ENCODE peak calls at places on chromosomes 2 and 18, in ten cellular contexts. U is IMR-90, Y is neural progenitor cell, M is tibial nerve, V is progenitor cell of endocrine pancreas, H is OCI-LY7, K is AG04449, R is hepatocyte, P is psoas muscle, B is H9. J is an unnamed sample.

GRCh38 chr2:63827749-63828148 is 13.9 kb upstream of the UGP2 start:
- DNase-seq in U (peak), Y (no peak), M (no peak), V (no peak), H (no peak), K (no peak), R (peak), P (no peak), B (no peak), J (no peak)

GRCh38 chr18:51537487-51537886 is 340.0 kb upstream of the MEX3C start:
- DNase-seq in U (no peak), Y (peak), M (no peak), V (no peak), H (peak), K (no peak), R (peak), P (no peak), B (peak), J (no peak)

GRCh38 chr18:49006641-49007136 is 55.9 kb upstream of the SMAD7 start:
- DNase-seq in U (no peak), Y (no peak), M (no peak), V (no peak), H (no peak), K (no peak), R (no peak), P (peak), B (no peak), J (no peak)

GRCh38 chr18:26977791-26978190 is 112.3 kb upstream of the AQP4 start:
- DNase-seq in U (no peak), Y (no peak), M (no peak), V (no peak), H (peak), K (no peak), R (no peak), P (no peak), B (no peak), J (no peak)

GRCh38 chr2:112995346-112995920 is 9.8 kb upstream of the IL36A start:
- DNase-seq in U (no peak), Y (no peak), M (no peak), V (no peak), H (no peak), K (no peak), R (no peak), P (no peak), B (no peak), J (no peak)

GRCh38 chr18:923144-923543 is 18.5 kb downstream of the ADCYAP1 start:
- DNase-seq in U (no peak), Y (no peak), M (no peak), V (no peak), H (no peak), K (no peak), R (no peak), P (no peak), B (no peak), J (no peak)

GRCh38 chr2:64838817-64839216 is 150.4 kb upstream of the SLC1A4 start:
- DNase-seq in U (peak), Y (no peak), M (no peak), V (no peak), H (no peak), K (peak), R (no peak), P (no peak), B (no peak), J (no peak)

GRCh38 chr2:641501-642430 is 35.4 kb downstream of the TMEM18 start:
- DNase-seq in U (no peak), Y (no peak), M (peak), V (no peak), H (no peak), K (no peak), R (no peak), P (no peak), B (peak), J (peak)

GRCh38 chr2:164600763-164601162 is 20.5 kb downstream of the GRB14 start:
- DNase-seq in U (no peak), Y (no peak), M (no peak), V (no peak), H (no peak), K (no peak), R (no peak), P (no peak), B (no peak), J (no peak)

GRCh38 chr2:170122883-170123547 is 54.9 kb upstream of the MYO3B start:
- DNase-seq in U (peak), Y (no peak), M (no peak), V (no peak), H (no peak), K (no peak), R (no peak), P (no peak), B (no peak), J (no peak)

GRCh38 chr2:191314697-191315364 is 69.6 kb downstream of the MYO1B start:
- DNase-seq in U (no peak), Y (no peak), M (no peak), V (no peak), H (no peak), K (no peak), R (no peak), P (no peak), B (no peak), J (no peak)

GRCh38 chr2:174959787-174960186 is 45.4 kb downstream of the CHN1 start:
- DNase-seq in U (no peak), Y (no peak), M (no peak), V (no peak), H (no peak), K (no peak), R (no peak), P (no peak), B (no peak), J (no peak)

GRCh38 chr2:44716131-44716530 is 225.4 kb upstream of the SIX3 start:
- DNase-seq in U (no peak), Y (no peak), M (no peak), V (no peak), H (no peak), K (no peak), R (no peak), P (no peak), B (no peak), J (no peak)

GRCh38 chr2:136234261-136234660 is 116.3 kb upstream of the CXCR4 start:
- DNase-seq in U (no peak), Y (no peak), M (no peak), V (no peak), H (no peak), K (no peak), R (no peak), P (no peak), B (no peak), J (no peak)

GRCh38 chr2:157261199-157261782 is 3.8 kb downstream of the GALNT5 start:
- DNase-seq in U (peak), Y (no peak), M (peak), V (no peak), H (no peak), K (no peak), R (peak), P (no peak), B (no peak), J (no peak)

GRCh38 chr2:217263796-217264195 is 403.9 kb upstream of the TNP1 start:
- DNase-seq in U (no peak), Y (no peak), M (no peak), V (no peak), H (no peak), K (no peak), R (no peak), P (no peak), B (no peak), J (no peak)

GRCh38 chr18:41131050-41131449 is 824.0 kb upstream of the PIK3C3 start:
- DNase-seq in U (no peak), Y (no peak), M (no peak), V (no peak), H (no peak), K (no peak), R (no peak), P (no peak), B (no peak), J (no peak)

GRCh38 chr2:232668805-232669444 is 28.2 kb upstream of the GIGYF2 start:
- DNase-seq in U (no peak), Y (peak), M (peak), V (no peak), H (no peak), K (no peak), R (peak), P (no peak), B (peak), J (no peak)

GRCh38 chr2:100857915-100858314 is 38.0 kb downstream of the NPAS2 start:
- DNase-seq in U (peak), Y (no peak), M (no peak), V (no peak), H (no peak), K (peak), R (no peak), P (no peak), B (no peak), J (no peak)

GRCh38 chr2:33496150-33496549 is 19.7 kb downstream of the RASGRP3 start:
- DNase-seq in U (peak), Y (no peak), M (no peak), V (no peak), H (no peak), K (peak), R (no peak), P (no peak), B (no peak), J (no peak)

GRCh38 chr2:226446406-226447001 is 353.1 kb downstream of the IRS1 start:
- DNase-seq in U (peak), Y (no peak), M (no peak), V (no peak), H (no peak), K (peak), R (no peak), P (no peak), B (no peak), J (no peak)

GRCh38 chr2:85886585-85886984 is 2.2 kb downstream of the ST3GAL5 start:
- DNase-seq in U (peak), Y (no peak), M (peak), V (no peak), H (no peak), K (peak), R (peak), P (peak), B (no peak), J (no peak)

GRCh38 chr2:120279708-120280107 is 27.1 kb downstream of the RALB start:
- DNase-seq in U (no peak), Y (no peak), M (no peak), V (no peak), H (no peak), K (no peak), R (no peak), P (no peak), B (no peak), J (no peak)

GRCh38 chr2:120287183-120288015 is 34.7 kb downstream of the RALB start:
- DNase-seq in U (peak), Y (no peak), M (no peak), V (no peak), H (no peak), K (peak), R (peak), P (no peak), B (no peak), J (no peak)

GRCh38 chr2:120278901-120279300 is 26.2 kb downstream of the RALB start:
- DNase-seq in U (no peak), Y (peak), M (no peak), V (no peak), H (no peak), K (no peak), R (no peak), P (no peak), B (no peak), J (no peak)

GRCh38 chr2:120288016-120288373 is 35.3 kb downstream of the RALB start:
- DNase-seq in U (no peak), Y (no peak), M (no peak), V (no peak), H (no peak), K (no peak), R (no peak), P (no peak), B (no peak), J (no peak)

DNA sequence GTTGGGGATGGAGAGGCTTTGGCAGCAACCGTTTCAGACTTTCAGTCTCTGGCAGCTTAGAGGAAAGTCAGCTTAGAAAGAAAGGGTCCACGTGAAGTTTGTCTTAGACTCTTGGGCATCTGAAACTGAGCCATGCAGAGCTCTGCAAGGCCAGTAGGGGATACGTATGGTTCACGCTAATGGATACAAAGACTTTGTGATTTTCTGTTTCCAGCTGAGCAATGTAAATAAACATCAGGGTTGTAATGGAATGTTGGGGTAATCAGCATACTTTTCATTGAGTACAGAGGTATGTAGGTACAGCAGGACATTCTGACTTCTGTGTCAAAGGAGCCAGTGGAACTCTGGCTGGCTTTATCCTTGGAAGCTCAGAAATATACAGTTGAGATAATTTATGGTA is 31.0 kb downstream of the RALB start:
- DNase-seq in U (peak), Y (peak), M (no peak), V (no peak), H (no peak), K (no peak), R (peak), P (no peak), B (peak), J (no peak)
- TF ChIP-seq CTCF in U (peak), Y (peak), M (no peak), V (peak), H (no peak), K (peak), R (peak), P (no peak), B (peak), J (peak)

GRCh38 chr2:110854355-110855081 is 122.1 kb downstream of the ACOXL start:
- DNase-seq in U (no peak), Y (no peak), M (no peak), V (no peak), H (peak), K (no peak), R (no peak), P (no peak), B (peak), J (no peak)
- TF ChIP-seq CTCF in U (no peak), Y (peak), M (no peak), V (peak), H (peak), K (no peak), R (no peak), P (no peak), B (peak), J (peak)

DNA sequence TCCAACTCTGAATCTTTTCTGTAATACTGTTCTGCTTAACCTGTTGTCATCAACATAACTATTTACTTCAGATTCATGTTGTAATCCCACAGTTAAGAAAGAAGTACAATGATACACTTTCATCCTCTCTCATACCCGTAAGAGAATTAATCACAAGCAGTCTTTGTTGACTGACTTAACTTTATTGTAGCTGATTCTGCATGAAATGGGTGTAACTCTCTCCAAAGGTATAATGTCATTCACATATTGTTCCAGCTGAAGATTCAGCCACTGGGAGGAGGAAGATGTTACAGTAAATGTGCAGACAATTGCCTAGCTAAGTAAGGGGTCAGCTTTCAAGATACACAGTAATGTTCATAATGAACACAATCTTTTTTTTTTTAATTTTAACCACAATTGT is 13.5 kb upstream of the DSG2 start:
- DNase-seq in U (no peak), Y (no peak), M (no peak), V (no peak), H (no peak), K (no peak), R (no peak), P (no peak), B (no peak), J (no peak)
- TF ChIP-seq CTCF in U (no peak), Y (no peak), M (no peak), V (no peak), H (no peak), K (no peak), R (no peak), P (no peak), B (no peak), J (no peak)

DNA sequence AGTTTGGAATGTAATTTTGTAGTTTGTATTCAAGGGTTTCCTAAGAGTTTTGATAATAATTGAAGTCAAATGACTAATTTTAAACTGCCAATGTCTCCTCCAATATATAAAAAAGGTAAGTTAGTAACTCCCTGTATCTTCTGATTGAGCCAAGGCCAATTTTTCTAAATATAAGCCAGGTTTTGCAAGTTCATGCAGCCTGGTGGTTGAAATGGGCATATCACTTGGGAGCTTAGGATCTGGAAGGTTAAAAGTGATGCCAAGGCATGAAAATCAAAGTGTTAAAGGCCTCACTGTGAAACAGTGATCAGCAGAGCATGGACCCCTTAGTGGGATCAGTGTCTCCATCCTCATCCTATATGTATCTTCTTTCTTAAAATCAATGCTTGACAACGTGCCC is 60.5 kb downstream of the MERTK start:
- DNase-seq in U (no peak), Y (no peak), M (no peak), V (no peak), H (no peak), K (no peak), R (no peak), P (no peak), B (no peak), J (no peak)
- TF ChIP-seq CTCF in U (peak), Y (peak), M (no peak), V (peak), H (no peak), K (no peak), R (no peak), P (no peak), B (peak), J (no peak)

DNA sequence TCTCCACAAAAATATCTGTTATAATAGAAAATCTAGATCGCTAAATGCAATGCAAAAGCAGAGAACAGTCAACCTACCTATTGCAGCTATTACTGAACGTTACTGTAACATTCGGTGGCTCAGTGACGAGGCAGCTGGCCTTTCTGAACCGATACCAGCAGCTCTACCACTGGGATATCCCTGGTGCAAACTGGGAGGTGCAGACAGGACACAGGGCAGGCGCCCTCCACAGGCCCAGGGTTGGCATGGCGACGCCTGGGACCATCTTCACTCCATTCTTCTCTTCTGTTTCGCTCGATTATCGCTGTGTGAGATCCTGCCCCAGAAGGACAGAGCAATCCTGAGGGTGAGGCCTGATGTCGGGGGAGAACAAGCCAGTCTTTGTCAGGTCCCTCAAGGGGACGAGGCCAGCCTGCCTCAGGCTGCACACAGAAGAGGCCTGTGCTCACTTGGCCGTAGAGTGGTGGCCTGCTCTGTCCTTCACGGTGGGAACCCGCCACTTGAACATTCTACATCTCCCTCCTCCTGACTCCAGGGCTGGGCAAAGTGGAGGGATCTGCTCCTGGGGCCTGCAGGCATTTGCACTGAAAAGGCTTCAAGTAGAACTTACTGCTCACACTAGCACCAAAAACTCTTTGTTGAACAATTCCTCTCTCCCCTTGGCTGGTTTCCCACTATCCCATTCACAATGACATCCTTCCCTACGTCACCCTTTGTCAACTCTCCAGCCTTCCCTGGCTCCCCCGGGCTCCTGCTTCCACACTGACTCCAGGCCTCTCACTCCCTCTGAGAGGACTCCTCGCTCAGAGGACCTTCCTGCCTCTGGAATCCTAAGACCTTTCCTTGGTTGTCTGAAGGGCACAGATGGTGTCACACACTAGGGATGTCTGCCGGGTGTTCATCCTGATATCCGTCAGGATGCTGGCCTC is 49.7 kb downstream of the CYRIA start:
- DNase-seq in U (no peak), Y (no peak), M (no peak), V (no peak), H (no peak), K (no peak), R (no peak), P (peak), B (peak), J (no peak)
- TF ChIP-seq CTCF in U (no peak), Y (peak), M (no peak), V (no peak), H (peak), K (no peak), R (no peak), P (no peak), B (peak), J (no peak)

DNA sequence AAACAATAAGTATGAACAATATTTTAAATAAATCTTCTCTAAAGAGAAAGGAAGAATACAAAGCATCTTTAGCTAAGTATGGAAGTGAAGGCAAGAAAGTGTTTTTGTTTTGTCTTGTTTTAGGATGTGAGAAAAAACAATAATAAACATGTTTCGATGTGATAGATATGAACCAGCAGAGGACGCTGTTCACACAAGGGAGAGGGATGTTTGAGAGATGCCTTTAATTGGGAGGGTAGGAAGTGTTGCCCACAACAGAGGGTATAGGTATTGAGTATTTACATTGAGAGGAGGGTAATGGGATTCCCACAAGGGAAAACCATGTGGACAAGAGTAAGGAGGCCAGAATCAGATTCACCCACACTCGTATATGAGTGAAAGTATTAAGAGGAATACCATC is 55.1 kb downstream of the CDH19 start:
- DNase-seq in U (no peak), Y (peak), M (no peak), V (no peak), H (no peak), K (no peak), R (no peak), P (no peak), B (no peak), J (no peak)
- TF ChIP-seq CTCF in U (no peak), Y (peak), M (peak), V (peak), H (no peak), K (no peak), R (no peak), P (no peak), B (peak), J (peak)

GRCh38 chr2:21317131-21317530 is 193.4 kb downstream of the TDRD15 start:
- DNase-seq in U (peak), Y (peak), M (peak), V (peak), H (peak), K (no peak), R (peak), P (peak), B (peak), J (no peak)
- TF ChIP-seq CTCF in U (peak), Y (peak), M (peak), V (peak), H (peak), K (no peak), R (peak), P (peak), B (peak), J (peak)

GRCh38 chr18:8974696-8975095 is 127.8 kb upstream of the NDUFV2 start:
- DNase-seq in U (no peak), Y (no peak), M (no peak), V (no peak), H (no peak), K (no peak), R (no peak), P (no peak), B (no peak), J (no peak)
- TF ChIP-seq CTCF in U (no peak), Y (no peak), M (no peak), V (no peak), H (no peak), K (no peak), R (no peak), P (no peak), B (no peak), J (no peak)

DNA sequence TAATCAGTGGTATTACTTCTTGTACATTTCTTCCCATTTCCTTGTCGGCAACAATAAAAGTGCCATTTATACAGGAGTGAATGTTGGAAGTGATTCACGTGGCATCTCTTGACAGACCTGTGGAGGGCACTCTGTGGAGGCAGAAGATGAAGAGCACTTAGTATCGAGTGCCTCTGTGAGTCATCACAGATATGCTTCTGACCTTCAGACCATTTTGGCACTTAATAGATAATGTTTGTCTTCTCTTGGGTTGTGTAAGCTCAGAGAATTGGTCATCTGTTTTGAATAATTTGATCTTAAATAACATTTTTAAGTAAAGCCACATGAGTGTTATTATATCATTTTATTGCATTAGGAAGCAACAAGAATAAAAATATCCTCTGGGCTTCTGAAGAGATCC is 305.5 kb downstream of the PTPRM start:
- DNase-seq in U (peak), Y (no peak), M (no peak), V (no peak), H (no peak), K (no peak), R (peak), P (no peak), B (no peak), J (no peak)
- TF ChIP-seq CTCF in U (peak), Y (no peak), M (no peak), V (no peak), H (no peak), K (peak), R (peak), P (peak), B (no peak), J (peak)